ENCODE peak calls at places on chromosomes 2 and 18, in ten cellular contexts. I is breast epithelium, W is transverse colon, U is stomach, Z is endothelial cell of umbilical vein, P is sigmoid colon, A is HCT116, F is K562, T is H1, N is GM12878. B is an unnamed sample.

GRCh38 chr18:323253-323622 is 55.4 kb upstream of the THOC1 start:
- DNase-seq in I (no peak), W (no peak), U (no peak), Z (peak; percentile 62), P (no peak), A (no peak), F (no peak), T (no peak), N (no peak), B (no peak)

GRCh38 chr2:119744335-119744939 is 15.3 kb upstream of the PTPN4 start:
- DNase-seq in I (no peak), W (no peak), U (peak; percentile 53), Z (peak; percentile 16), P (no peak), A (peak; percentile 49), F (no peak), T (no peak), N (no peak), B (no peak)

GRCh38 chr18:12373032-12373770 is 3.8 kb downstream of the AFG3L2 start:
- DNase-seq in I (no peak), W (peak; percentile 21), U (peak; percentile 28), Z (peak; percentile 26), P (no peak), A (no peak), F (peak; percentile 53), T (no peak), N (no peak), B (no peak)

GRCh38 chr2:207067476-207067875 is 98.3 kb downstream of the KLF7 start:
- DNase-seq in I (no peak), W (no peak), U (no peak), Z (peak; percentile 64), P (no peak), A (no peak), F (no peak), T (no peak), N (no peak), B (no peak)

GRCh38 chr2:11103984-11104793 is 51.1 kb upstream of the SLC66A3 start:
- DNase-seq in I (no peak), W (peak; percentile 35), U (no peak), Z (no peak), P (no peak), A (no peak), F (no peak), T (no peak), N (peak; percentile 83), B (no peak)

GRCh38 chr2:70958759-70959158 is 19.7 kb upstream of the ANKRD53 start:
- DNase-seq in I (no peak), W (no peak), U (peak; percentile 16), Z (no peak), P (no peak), A (no peak), F (no peak), T (no peak), N (no peak), B (peak; percentile 37)

GRCh38 chr2:32553829-32554432 is 73.9 kb upstream of the TTC27 start:
- DNase-seq in I (no peak), W (no peak), U (no peak), Z (peak; percentile 63), P (no peak), A (peak; percentile 12), F (peak; percentile 61), T (no peak), N (peak; percentile 19), B (no peak)

GRCh38 chr2:45128580-45128997 is 119.3 kb upstream of the SIX2 start:
- DNase-seq in I (no peak), W (no peak), U (no peak), Z (peak; percentile 89), P (no peak), A (no peak), F (peak; percentile 3), T (peak; percentile 1), N (no peak), B (no peak)

GRCh38 chr2:71422786-71423185 is 30.6 kb upstream of the DYSF start:
- DNase-seq in I (no peak), W (no peak), U (no peak), Z (peak; percentile 58), P (no peak), A (no peak), F (no peak), T (no peak), N (no peak), B (no peak)

GRCh38 chr18:75249192-75249551 is 38.6 kb downstream of the TSHZ1 start:
- DNase-seq in I (no peak), W (no peak), U (no peak), Z (no peak), P (no peak), A (no peak), F (no peak), T (no peak), N (no peak), B (no peak)

GRCh38 chr18:38940863-38941531 is 1375.4 kb upstream of the CELF4 start:
- DNase-seq in I (no peak), W (no peak), U (no peak), Z (peak; percentile 11), P (no peak), A (peak; percentile 77), F (peak; percentile 36), T (no peak), N (peak; percentile 99), B (no peak)

GRCh38 chr2:15708865-15709820 is 117.5 kb downstream of the DDX1 start:
- DNase-seq in I (no peak), W (no peak), U (no peak), Z (peak; percentile 84), P (no peak), A (no peak), F (no peak), T (no peak), N (no peak), B (no peak)

DNA sequence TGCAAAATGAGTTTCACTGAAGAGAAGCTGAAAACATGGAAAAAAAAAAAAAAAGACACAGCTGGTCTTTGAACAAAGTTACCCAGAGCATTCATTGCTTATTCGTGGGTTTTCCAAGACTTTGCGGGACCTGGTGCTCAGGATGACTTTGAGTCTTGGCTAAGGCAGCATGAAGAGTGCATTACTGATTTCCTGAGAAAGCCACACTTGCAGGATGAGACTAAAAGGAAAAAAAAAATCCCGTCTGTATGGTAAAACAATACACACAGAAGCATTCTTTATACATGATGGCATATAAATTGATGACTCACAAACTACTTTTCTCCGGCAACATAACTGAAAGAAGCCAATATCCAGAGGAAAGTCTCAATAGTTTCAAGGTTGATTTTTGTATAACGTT is 195.4 kb downstream of the SPP2 start:
- DNase-seq in I (no peak), W (no peak), U (no peak), Z (peak; percentile 91), P (no peak), A (no peak), F (no peak), T (no peak), N (no peak), B (no peak)
- H3K4me3 ChIP-seq in I (no peak overlapping the region), W (no peak overlapping the region), U (no peak overlapping the region), Z (no peak overlapping the region), P (no peak overlapping the region), A (peak overlapping the region; percentile 11), F (no peak overlapping the region), T (no peak overlapping the region), N (no peak overlapping the region), B (no peak overlapping the region)

GRCh38 chr2:42169100-42169868 is at the start of gene EML4:
- DNase-seq in I (peak; percentile 91), W (peak; percentile 95), U (peak; percentile 96), Z (peak; percentile 84), P (peak; percentile 96), A (peak; percentile 75), F (peak; percentile 93), T (peak; percentile 98), N (peak; percentile 52), B (peak; percentile 98)
- TF ChIP-seq POLR2A in I (no peak), W (peak; percentile 87), U (no peak), Z (peak; percentile 80), P (peak; percentile 65), A (peak; percentile 46), F (peak; percentile 84), T (peak; percentile 63), N (peak; percentile 92), B (no peak)

DNA sequence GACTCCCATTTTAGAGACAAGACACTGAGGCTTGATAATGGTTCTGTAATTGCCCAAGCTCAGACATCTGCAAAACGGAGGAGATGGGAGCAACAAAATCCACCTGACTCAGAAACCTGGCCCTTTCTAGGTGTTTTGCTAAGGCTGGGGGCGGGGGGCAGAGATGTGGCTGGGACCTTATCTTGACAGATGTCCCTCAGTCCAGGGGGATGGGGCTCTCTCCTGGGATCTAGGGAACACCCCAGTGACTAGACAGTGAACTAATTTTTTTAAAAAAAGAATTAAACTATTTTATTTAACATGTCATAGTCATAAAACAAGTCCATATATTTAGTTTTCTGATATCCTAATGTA is 32.0 kb upstream of the HAAO start:
- DNase-seq in I (no peak), W (no peak), U (no peak), Z (no peak), P (no peak), A (no peak), F (no peak), T (peak; percentile 20), N (no peak), B (no peak)
- TF ChIP-seq POLR2AphosphoS5 in I (no peak), W (no peak), U (no peak), Z (no peak), P (no peak), A (no peak), F (no peak), T (no peak), N (no peak), B (no peak)

DNA sequence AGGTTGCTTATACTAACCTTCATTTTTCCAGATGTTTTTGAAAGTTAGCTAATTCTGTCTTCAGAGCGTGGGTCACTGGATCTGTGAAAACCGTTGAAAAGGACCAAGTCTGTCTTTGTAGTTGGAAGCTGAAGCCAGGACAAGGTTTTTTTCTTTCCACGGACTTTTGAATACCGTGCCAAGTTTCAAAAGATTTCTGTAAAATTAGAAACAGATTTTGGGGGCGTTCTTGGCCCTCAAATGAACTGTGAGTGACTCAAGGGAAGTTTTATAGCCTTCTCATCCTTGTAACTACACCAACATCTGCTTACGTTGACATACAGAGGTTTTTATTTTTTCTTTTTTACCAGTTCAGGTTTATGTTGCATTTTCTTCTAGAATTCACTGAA is at the start of gene FAP:
- DNase-seq in I (no peak), W (no peak), U (no peak), Z (peak; percentile 12), P (no peak), A (no peak), F (no peak), T (no peak), N (no peak), B (no peak)
- H3K4me3 ChIP-seq in I (peak within 1 kb of the TSS; percentile 52), W (no peak within 1 kb of the TSS), U (no peak within 1 kb of the TSS), Z (peak within 1 kb of the TSS; percentile 19), P (peak within 1 kb of the TSS; percentile 38), A (no peak within 1 kb of the TSS), F (no peak within 1 kb of the TSS), T (no peak within 1 kb of the TSS), N (no peak within 1 kb of the TSS), B (no peak within 1 kb of the TSS)

DNA sequence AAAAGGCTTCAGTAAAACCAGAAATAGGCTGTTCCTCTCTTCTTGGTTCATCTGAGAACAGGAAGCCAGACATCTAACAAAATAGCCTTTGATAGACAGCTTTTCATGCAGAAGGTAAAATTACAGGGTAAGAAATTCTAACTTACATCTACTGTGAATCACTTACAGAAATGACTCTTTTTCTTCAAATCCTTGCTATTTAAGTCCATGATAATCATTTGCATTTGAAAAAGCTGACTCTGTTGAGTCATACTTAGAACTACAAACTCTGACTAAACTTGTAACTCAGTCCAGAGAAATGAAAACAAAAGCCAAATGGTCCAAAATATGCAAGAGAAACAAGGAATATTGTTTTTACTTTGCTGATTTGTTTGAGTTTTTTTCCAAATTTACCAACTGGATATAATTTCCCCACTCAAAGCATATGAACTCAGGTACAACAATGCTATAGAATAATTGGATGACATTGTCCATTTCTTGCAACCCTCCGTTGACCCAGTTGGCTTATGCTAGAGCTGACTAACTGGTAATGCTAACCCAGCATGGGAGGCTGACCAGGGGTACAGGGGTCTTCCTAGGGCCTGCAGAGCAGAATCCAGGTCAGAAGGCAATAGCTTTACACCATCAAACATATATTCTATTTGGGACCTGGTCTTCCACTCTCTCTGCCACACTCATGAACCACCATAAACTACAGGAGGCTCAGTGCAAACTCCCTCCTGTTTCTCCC is 18.8 kb upstream of the MREG start:
- DNase-seq in I (no peak), W (no peak), U (no peak), Z (no peak), P (no peak), A (no peak), F (no peak), T (no peak), N (peak; percentile 79), B (no peak)
- TF ChIP-seq POLR2A in I (no peak), W (no peak), U (no peak), Z (no peak), P (no peak), A (no peak), F (no peak), T (no peak), N (no peak), B (no peak)

B was measured in spleen.